ENCODE peak calls at places on chromosomes 2 and 18, in ten cellular contexts. F is ovary, B is A549, N is NB4, M is adrenal gland, E is right lobe of liver, H is lower leg skin, I is esophagus squamous epithelium, D is endothelial cell of umbilical vein, S is IMR-90. U is an unnamed sample.
A peak's percentile ranks its signal among the peaks of the same experiment; 100 is the strongest.

GRCh38 chr2:202718614-202719013 is 83.8 kb downstream of the FAM117B start:
- DNase-seq in F (no peak), B (peak; percentile 27), N (no peak), M (no peak), E (no peak), H (no peak), I (no peak), D (no peak), S (peak; percentile 72), U (no peak)

GRCh38 chr2:222627764-222628163 is 28.1 kb downstream of the FARSB start:
- DNase-seq in F (no peak), B (no peak), N (no peak), M (no peak), E (no peak), H (no peak), I (no peak), D (no peak), S (no peak), U (no peak)

GRCh38 chr2:196951973-196952372 is 25.5 kb upstream of the PGAP1 start:
- DNase-seq in F (no peak), B (no peak), N (no peak), M (no peak), E (no peak), H (no peak), I (no peak), D (no peak), S (no peak), U (no peak)

GRCh38 chr2:86453838-86454237 is 12.7 kb downstream of the KDM3A start:
- DNase-seq in F (peak; percentile 39), B (no peak), N (no peak), M (peak; percentile 74), E (no peak), H (no peak), I (no peak), D (peak; percentile 63), S (peak; percentile 57), U (no peak)

GRCh38 chr18:24734058-24734457 is 273.6 kb downstream of the HRH4 start:
- DNase-seq in F (no peak), B (peak; percentile 17), N (peak; percentile 19), M (no peak), E (no peak), H (no peak), I (no peak), D (no peak), S (no peak), U (peak; percentile 53)

GRCh38 chr2:147348886-147349285 is 495.9 kb upstream of the ACVR2A start:
- DNase-seq in F (no peak), B (no peak), N (no peak), M (no peak), E (no peak), H (no peak), I (no peak), D (no peak), S (no peak), U (no peak)

GRCh38 chr2:236843604-236844003 is 242.1 kb upstream of the COPS8 start:
- DNase-seq in F (no peak), B (no peak), N (no peak), M (no peak), E (no peak), H (no peak), I (no peak), D (no peak), S (no peak), U (no peak)

GRCh38 chr18:57141208-57142129 is 5.4 kb upstream of the BOD1L2 start:
- DNase-seq in F (peak; percentile 18), B (no peak), N (no peak), M (no peak), E (peak; percentile 91), H (peak; percentile 68), I (no peak), D (no peak), S (no peak), U (no peak)

DNA sequence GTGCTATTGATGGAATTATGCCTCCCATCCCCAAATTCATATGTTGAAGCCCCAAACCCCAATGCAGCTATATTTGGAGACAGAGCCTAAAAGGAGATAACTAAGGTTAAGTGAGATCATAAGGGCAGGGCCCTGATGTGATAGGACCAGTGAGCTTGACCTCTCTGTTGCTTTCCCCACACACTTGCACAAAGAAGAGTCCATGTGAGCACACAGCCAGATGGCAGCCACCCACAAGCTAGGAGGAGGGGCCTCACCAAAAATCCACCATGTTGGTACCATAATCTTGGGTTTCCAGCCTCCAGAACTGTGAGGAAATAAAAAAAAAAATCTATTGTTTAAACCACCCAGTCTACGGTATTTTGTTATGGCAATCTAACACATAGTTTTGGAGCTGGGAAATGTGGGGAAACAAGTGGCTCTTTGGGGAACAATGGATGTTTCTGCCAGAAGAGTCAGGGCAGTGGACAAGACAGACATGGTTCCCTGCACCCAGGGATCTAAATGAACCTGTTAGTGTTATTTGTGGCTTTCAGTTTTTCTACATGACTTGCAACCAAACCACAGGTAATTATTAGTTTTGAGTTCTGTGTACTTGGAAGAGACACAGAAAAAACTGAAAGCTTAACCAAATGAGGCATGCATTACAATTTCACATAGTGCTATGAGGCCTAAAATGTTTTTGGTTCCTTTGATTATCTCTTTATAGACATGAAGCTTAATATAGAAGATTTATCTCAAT is 259.1 kb downstream of the LTBP1 start:
- DNase-seq in F (no peak), B (no peak), N (no peak), M (no peak), E (no peak), H (no peak), I (no peak), D (no peak), S (no peak), U (no peak)
- H3K4me3 ChIP-seq in F (no peak overlapping the region), B (no peak overlapping the region), N (no peak overlapping the region), M (no peak overlapping the region), E (no peak overlapping the region), H (no peak overlapping the region), I (no peak overlapping the region), D (no peak overlapping the region), S (no peak overlapping the region), U (no peak overlapping the region)

DNA sequence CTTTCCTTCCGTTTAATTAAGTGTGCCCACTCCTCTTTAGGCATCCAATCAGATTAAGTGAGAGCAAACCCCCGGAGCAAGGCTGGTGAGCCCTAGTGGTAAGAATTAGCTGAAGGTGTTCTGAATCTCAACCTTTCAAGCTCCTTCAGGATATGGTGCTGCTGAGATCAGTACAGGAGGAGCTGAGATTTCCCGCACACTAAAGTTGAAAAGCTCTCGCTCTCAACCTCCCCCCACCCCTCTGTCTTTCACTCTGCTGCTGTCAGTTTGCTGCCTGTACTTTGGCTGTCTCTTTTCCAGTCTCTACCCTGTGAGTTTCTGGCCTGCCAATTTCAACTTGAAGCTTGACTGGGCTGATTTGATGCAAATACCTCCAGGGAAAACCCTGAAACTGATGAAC is 15.7 kb downstream of the ZEB2 start:
- DNase-seq in F (no peak), B (no peak), N (no peak), M (no peak), E (no peak), H (no peak), I (no peak), D (no peak), S (no peak), U (no peak)
- TF ChIP-seq CTCF in F (no peak), B (no peak), N (no peak), M (peak; percentile 7), E (no peak), H (no peak), I (no peak), D (no peak), S (peak; percentile 13), U (no peak)

DNA sequence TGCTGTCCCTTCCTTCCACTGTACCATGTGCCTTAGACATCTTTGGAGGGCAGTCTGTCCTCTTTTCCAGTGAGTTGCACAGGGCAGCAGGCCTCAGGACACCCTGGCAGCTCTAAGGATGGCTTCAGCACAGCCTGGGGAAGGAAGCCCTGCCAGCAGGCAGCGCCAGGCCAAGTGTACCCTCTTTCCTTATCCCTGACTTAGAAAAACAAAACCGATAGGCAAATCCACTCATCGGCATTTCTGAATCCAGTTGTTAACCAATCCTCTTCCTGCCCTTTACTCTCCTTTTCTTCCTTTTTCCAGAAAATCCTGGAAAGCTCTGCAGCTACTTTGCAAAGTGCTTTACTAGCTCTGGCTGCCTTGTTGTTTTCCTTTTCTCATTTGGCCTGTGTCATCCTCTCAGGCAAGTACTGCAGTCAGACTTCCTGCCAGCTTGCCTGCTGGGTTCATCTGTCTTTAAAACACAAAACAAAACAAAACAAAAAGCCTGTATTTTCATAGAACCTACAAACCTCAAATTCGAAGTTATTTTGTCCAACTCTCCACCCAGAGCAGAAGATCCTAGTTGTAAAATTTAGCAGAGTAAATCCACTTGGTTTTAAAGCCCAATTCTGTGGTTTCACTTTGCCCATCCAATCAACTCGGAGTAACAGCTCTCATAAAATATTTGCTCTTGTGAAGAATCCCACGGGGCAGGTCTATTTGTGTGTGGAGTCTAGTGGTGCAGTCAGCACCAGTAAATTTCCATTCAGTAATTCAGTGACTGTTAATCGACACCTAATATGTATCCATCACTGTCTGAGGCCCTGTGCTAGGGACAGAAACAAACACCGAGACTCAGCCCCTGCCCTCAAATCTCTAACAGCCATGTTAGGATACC is 45.2 kb downstream of the PCBP1 start:
- DNase-seq in F (peak; percentile 42), B (peak; percentile 68), N (peak; percentile 86), M (peak; percentile 52), E (no peak), H (no peak), I (no peak), D (peak; percentile 87), S (peak; percentile 63), U (no peak)
- TF ChIP-seq POLR2A in F (no peak), B (no peak), N (peak; percentile 43), M (no peak), E (peak; percentile 70), H (no peak), I (peak; percentile 49), D (peak; percentile 23), S (no peak), U (no peak)

GRCh38 chr2:165471349-165471975 is 2.0 kb downstream of the CSRNP3 start:
- DNase-seq in F (no peak), B (no peak), N (no peak), M (no peak), E (no peak), H (no peak), I (no peak), D (no peak), S (no peak), U (no peak)

GRCh38 chr2:165469417-165469816 is at the start of gene CSRNP3:
- DNase-seq in F (peak; percentile 64), B (peak; percentile 72), N (no peak), M (peak; percentile 86), E (peak; percentile 26), H (no peak), I (no peak), D (peak; percentile 33), S (peak; percentile 70), U (no peak)

GRCh38 chr2:165466386-165466785 is 3.1 kb upstream of the CSRNP3 start:
- DNase-seq in F (no peak), B (no peak), N (no peak), M (no peak), E (no peak), H (no peak), I (no peak), D (no peak), S (no peak), U (no peak)

GRCh38 chr2:165467921-165468320 is 1.6 kb upstream of the CSRNP3 start:
- DNase-seq in F (no peak), B (no peak), N (no peak), M (no peak), E (no peak), H (no peak), I (no peak), D (no peak), S (no peak), U (no peak)

DNA sequence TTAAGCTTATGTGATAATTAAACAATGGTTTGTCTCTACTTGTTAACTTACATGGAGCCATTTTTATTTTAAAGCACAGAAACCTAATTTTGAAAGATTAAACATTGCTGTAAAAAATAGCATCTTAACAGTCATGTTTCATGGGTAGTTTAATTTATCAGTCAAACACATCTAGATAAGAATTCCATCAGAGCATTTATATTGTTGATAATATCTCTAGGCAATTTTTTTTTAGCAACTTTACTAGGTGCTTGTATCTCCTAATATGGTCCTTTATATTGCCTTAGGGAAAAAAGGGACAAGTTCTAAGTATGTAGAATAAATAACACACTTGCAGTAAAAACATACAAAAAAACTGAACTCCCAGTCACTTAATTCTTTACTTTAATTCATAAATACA is 853 bp downstream of the CSRNP3 start:
- DNase-seq in F (no peak), B (no peak), N (no peak), M (no peak), E (no peak), H (no peak), I (no peak), D (no peak), S (no peak), U (no peak)
- H3K4me3 ChIP-seq in F (peak overlapping the region; percentile 50), B (no peak overlapping the region), N (no peak overlapping the region), M (no peak overlapping the region), E (peak overlapping the region; percentile 55), H (no peak overlapping the region), I (peak overlapping the region; percentile 49), D (no peak overlapping the region), S (no peak overlapping the region), U (no peak overlapping the region)